ENCODE peak calls at places on chromosomes 11 and 22, in seven cellular contexts. W, M, C, F, Q, A and N are unnamed samples.

GRCh38 chr22:45485271-45485670 is 17.4 kb upstream of the FBLN1 start:
- DNase-seq in C (no peak), M (no peak), W (no peak), Q (no peak), A (no peak), F (no peak), N (no peak)

GRCh38 chr11:820655-821512 is 2.2 kb downstream of the PNPLA2 start:
- DNase-seq in M (peak), C (peak), A (peak), F (no peak), W (peak), Q (peak), N (peak)

GRCh38 chr11:44190883-44191230 is 95.4 kb downstream of the EXT2 start:
- DNase-seq in F (no peak), C (peak), Q (no peak), W (no peak), A (no peak), M (no peak), N (no peak)

GRCh38 chr11:74672956-74673895 is 58.0 kb downstream of the CHRDL2 start:
- DNase-seq in W (peak), A (peak), M (peak), C (peak), F (no peak), Q (peak), N (peak)

GRCh38 chr11:73262851-73263495 is 9.2 kb upstream of the P2RY6 start:
- DNase-seq in C (no peak), A (peak), W (no peak), M (peak), Q (peak), F (no peak), N (peak)

GRCh38 chr11:57230797-57231538 is 6.1 kb downstream of the APLNR start:
- DNase-seq in C (no peak), F (no peak), Q (no peak), A (no peak), M (no peak), W (no peak), N (peak)

GRCh38 chr11:16779436-16779835 is 41.0 kb downstream of the C11orf58 start:
- DNase-seq in M (no peak), Q (no peak), W (peak), F (peak), A (no peak), C (no peak), N (no peak)

GRCh38 chr11:1574256-1575242 is 2.5 kb upstream of the DUSP8 start:
- DNase-seq in Q (no peak), F (peak), M (peak), A (no peak), C (peak), W (peak), N (peak)

GRCh38 chr22:37457093-37457893 is 28.9 kb downstream of the MFNG start:
- DNase-seq in A (no peak), F (peak), Q (peak), W (peak), M (peak), C (peak), N (peak)

DNA sequence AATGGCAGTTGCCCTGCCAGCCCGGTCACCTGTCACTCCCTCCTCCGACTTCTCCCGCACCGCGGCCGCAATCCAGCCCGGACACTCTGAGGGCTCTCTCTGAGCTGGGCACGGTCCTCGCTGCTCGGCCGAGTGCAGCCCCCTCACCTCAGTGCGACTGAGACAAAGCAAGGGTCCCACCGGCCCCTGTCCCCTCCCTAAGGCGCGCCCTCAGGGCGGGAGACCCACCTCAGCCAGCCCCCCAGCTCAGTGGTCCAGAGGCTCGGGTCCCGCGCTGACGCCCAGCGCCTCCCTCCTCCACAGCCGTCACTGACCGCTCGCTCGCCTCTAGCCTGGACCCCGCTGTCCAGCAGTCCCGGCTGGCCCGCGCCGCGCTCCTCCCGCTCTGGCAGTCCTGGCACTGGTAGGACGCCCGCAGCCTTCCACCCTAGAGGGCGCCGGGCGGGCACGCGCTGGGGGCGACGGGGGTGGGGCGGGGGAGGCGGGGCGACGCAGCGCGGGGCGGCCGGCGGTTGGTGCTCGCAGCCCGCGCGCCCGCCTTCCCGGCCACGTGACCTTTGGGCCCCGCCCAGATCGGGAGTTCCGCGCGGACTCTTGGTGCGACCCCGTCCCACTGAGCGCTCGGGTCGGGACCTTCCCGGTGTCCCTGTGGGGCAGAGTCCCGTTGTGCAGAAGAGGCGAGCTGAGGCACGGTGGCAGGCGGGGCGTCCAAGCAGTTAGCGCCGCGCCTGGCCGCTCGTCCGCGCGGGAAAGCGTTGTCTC is 7.9 kb upstream of the L3MBTL2 start:
- DNase-seq in A (peak), F (peak), M (peak), Q (peak), C (peak), W (peak), N (peak)
- TF ChIP-seq CTCF in A (no peak), F (no peak), M (no peak), Q (no peak), C (no peak), W (no peak), N (peak)

DNA sequence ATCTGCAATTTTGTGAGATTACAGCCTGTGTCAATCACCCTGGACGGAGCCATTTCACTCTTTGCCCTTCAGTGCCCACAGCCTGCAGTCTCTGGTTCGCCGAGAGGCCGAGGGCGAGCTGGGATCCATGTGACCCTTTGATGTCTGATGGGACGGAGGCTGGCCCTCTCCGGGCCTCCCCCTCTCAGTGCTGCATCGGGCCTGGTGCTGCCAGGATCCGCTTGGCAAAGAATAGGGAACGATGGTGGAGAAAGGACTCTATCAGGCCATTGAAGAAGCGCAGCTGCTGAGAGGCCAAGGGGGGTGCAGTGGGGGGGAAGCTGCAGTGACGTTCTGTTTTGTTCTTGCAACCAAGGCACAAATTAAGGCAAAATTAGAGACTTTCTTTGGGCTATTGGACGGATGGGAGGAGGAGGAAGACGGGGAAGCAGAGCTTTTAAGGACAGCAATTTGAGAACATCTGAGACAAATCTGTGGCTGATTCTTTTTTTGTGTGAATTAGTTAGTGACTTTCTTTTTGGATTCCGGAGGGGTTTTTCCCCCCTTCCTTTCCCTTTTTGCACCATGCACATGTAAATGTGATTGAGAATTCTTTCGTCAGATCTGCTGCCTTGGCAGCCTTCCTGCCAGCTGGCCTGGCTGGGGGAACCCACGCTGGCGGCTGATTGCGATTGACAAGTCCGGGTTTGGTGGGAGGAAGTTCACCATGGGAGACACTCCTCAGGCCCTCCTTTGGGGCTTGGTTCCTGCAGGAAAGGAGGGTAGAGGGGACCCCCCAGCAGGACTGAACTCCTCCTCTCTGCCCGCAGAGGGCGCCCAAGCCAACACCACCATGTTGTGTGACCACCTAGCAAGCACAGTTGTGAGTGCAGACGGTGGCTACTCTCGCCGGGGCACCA is 214.5 kb downstream of the NTM start:
- DNase-seq in M (peak), C (no peak), A (no peak), Q (no peak), F (peak), W (no peak), N (no peak)
- TF ChIP-seq CTCF in M (peak), C (no peak), A (peak), Q (peak), F (peak), W (no peak), N (no peak)

DNA sequence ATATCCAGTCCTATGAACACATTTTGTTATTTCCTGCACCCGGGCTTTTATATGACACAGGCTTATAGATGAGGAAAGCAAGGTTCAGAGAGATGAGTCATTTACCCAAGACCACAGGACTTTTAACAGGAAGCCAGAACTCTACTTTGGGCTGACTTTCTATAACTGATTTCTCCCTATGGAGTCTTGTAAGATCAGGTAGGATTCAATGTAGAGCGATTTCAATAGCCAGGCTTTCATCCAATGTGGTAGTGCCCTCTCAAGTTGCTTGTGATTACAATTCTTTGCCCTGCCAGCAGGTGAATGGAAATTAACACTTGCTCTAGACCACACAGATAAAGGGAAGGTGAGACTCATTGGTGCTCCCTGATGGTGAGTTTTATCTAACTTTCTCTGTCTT is 378.3 kb downstream of the INSC start:
- DNase-seq in F (no peak), C (no peak), W (no peak), M (no peak), A (peak), Q (no peak), N (no peak)
- TF ChIP-seq CTCF in F (no peak), C (no peak), W (no peak), M (no peak), A (no peak), Q (no peak), N (no peak)

GRCh38 chr11:66851698-66852465 is 5.0 kb upstream of the LRFN4 start:
- DNase-seq in C (no peak), Q (no peak), A (no peak), M (no peak), F (peak), W (peak), N (no peak)
- TF ChIP-seq CTCF in C (no peak), Q (no peak), A (no peak), M (no peak), F (peak), W (no peak), N (no peak)

GRCh38 chr11:5233268-5233667 is 1.0 kb downstream of the HBD start:
- DNase-seq in C (no peak), A (no peak), W (no peak), M (no peak), F (no peak), Q (no peak), N (no peak)

GRCh38 chr11:5235364-5236095 is 1.2 kb upstream of the HBD start:
- DNase-seq in W (no peak), Q (no peak), M (no peak), C (no peak), F (no peak), A (no peak), N (no peak)

GRCh38 chr11:5229388-5229787 is 2.5 kb upstream of the HBB start:
- DNase-seq in M (no peak), A (no peak), C (no peak), W (no peak), Q (no peak), F (no peak), N (no peak)

GRCh38 chr11:5234390-5234834 is at the start of gene HBD:
- DNase-seq in M (peak), F (no peak), Q (peak), W (no peak), C (no peak), A (peak), N (peak)

GRCh38 chr11:5232150-5232549 is 2.1 kb downstream of the HBD start:
- DNase-seq in C (no peak), A (no peak), M (no peak), F (no peak), W (no peak), Q (no peak), N (no peak)
- TF ChIP-seq CTCF in C (no peak), A (no peak), M (no peak), F (no peak), W (no peak), Q (no peak), N (no peak)

DNA sequence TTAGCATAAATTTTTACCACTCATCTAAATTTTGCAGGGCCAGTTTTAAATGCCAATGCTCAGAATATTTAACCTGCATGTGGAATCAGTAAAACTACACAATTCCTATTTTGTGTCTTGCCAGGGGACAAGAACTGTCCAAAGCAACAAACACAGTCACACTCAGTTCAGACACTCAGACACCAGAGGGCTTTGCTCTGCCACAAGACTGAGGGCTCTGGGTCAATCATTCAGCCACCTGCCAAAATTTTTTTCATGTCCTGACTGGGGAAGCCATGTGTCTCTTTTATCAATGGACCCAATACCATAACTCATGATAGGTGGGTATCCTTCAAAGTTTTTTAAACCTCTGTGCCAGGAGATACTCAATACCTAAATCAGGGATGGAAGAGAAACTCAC is 304.0 kb upstream of the ANO3 start:
- DNase-seq in W (no peak), A (no peak), Q (no peak), M (no peak), C (no peak), F (no peak), N (no peak)
- TF ChIP-seq CTCF in W (no peak), A (no peak), Q (no peak), M (no peak), C (no peak), F (no peak), N (no peak)

GRCh38 chr22:42072606-42073330 is 1.3 kb upstream of the PHETA2 start:
- DNase-seq in C (no peak), M (no peak), A (no peak), Q (no peak), W (peak), F (no peak), N (no peak)
- TF ChIP-seq CTCF in C (no peak), M (no peak), A (no peak), Q (peak), W (no peak), F (no peak), N (peak)

GRCh38 chr11:124942446-124943202 is 6.8 kb upstream of the HEPACAM start:
- DNase-seq in C (no peak), M (no peak), A (no peak), W (no peak), Q (no peak), F (no peak), N (no peak)

GRCh38 chr11:124944565-124944964 is 8.7 kb upstream of the HEPACAM start:
- DNase-seq in A (no peak), Q (no peak), F (no peak), C (no peak), W (no peak), M (no peak), N (no peak)

GRCh38 chr11:124941703-124942102 is 5.9 kb upstream of the HEPACAM start:
- DNase-seq in W (no peak), C (no peak), F (no peak), Q (no peak), A (no peak), M (no peak), N (no peak)

GRCh38 chr11:124943731-124944130 is 7.9 kb upstream of the HEPACAM start:
- DNase-seq in F (no peak), W (no peak), A (no peak), C (no peak), M (no peak), Q (no peak), N (no peak)

DNA sequence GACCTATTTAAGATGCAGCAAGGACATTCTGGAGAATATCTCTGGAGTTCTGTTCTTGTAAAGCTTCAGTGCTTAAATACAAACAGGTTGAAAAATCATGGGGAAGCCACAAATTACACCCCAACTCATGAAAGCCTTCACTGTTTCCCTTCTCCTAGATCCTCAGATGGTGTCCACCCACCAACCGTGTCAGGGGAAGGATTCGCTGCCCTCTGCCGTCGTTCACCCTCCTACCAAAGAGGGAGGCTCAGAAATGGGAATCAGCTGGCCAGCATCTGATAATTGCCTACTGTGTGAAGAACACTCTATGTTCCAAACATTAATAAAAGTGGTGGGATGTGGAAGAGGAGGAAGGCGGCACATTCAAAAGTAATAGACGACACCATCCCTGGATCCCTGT is 7.4 kb upstream of the HEPACAM start:
- DNase-seq in C (no peak), A (no peak), W (no peak), M (no peak), Q (no peak), F (no peak), N (no peak)
- TF ChIP-seq CTCF in C (no peak), A (no peak), W (no peak), M (no peak), Q (no peak), F (no peak), N (no peak)